ENCODE peak calls at places on chromosome 11, in nine cellular contexts. V is gastrocnemius medialis, K is breast epithelium, D is ovary, P is tibial nerve, A is IMR-90, C is K562, I is transverse colon, N is adrenal gland. O is an unnamed sample.
A peak's percentile ranks its signal among the peaks of the same experiment; 100 is the strongest.

GRCh38 chr11:18669211-18669593 is 29.4 kb upstream of the TMEM86A start:
- DNase-seq in C (peak; percentile 22), K (no peak), V (no peak), P (no peak), N (no peak), D (no peak), A (no peak), I (no peak), O (no peak)

GRCh38 chr11:63553759-63554158 is 9.4 kb downstream of the PLAAT2 start:
- DNase-seq in P (no peak), C (no peak), K (no peak), A (no peak), N (no peak), V (no peak), D (no peak), I (no peak), O (no peak)

GRCh38 chr11:116482716-116483115 is 290.1 kb downstream of the BUD13 start:
- DNase-seq in V (no peak), C (no peak), A (no peak), N (no peak), K (no peak), D (no peak), I (no peak), P (no peak), O (no peak)

GRCh38 chr11:86314636-86315035 is 12.6 kb downstream of the HIKESHI start:
- DNase-seq in K (no peak), C (no peak), V (no peak), P (no peak), D (no peak), A (no peak), I (no peak), N (no peak), O (no peak)

GRCh38 chr11:110434952-110435779 is 5.4 kb downstream of the FDX1 start:
- DNase-seq in N (no peak), D (no peak), V (no peak), P (no peak), A (no peak), C (peak; percentile 45), K (no peak), I (peak; percentile 20), O (no peak)

GRCh38 chr11:76313913-76314740 is 66.8 kb downstream of the THAP12 start:
- DNase-seq in D (no peak), P (no peak), C (no peak), V (no peak), N (no peak), K (no peak), I (no peak), A (no peak), O (no peak)

GRCh38 chr11:23585700-23586099 is 725.4 kb upstream of the CCDC179 start:
- DNase-seq in V (no peak), K (no peak), I (no peak), A (no peak), D (no peak), P (no peak), C (no peak), N (no peak), O (no peak)

GRCh38 chr11:22449441-22449840 is 111.3 kb downstream of the SLC17A6 start:
- DNase-seq in C (no peak), D (no peak), P (no peak), K (no peak), V (no peak), I (no peak), N (no peak), A (peak; percentile 51), O (no peak)

DNA sequence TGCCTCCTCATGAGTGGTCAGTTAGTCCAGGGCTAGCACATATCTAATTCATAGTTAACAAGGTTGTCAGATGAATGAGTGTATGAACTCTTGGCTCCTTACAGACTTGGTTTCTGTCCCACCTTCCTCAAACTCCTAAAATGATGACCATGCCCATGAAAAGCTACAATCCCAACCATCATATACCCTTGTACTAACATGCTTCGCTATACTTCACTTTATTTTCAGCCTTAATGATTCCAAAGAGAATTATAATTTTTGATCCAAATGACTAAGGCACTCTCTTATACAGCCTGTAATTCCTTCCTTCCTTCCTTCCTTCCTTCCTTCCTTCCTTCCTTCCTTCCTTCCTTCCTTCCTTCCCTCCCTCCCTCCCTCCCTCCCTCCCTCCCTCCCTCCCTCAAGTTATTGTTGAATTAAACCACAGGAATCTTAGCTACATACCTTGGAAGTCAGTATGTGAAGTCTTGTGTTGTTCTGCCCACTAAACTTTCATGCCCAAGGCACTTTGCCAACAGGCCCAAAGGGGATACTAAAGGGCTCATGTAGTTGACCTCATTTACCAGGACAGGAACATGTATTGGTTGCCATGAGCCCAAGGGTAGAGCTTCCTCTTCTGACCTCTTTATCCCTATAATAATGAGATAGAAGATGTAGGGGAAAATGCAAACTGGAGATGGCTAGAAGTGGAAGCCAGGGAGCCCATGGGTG is 37.4 kb downstream of the CALCA start:
- DNase-seq in K (no peak), V (no peak), D (no peak), N (no peak), A (no peak), C (no peak), P (no peak), I (no peak), O (no peak)
- TF ChIP-seq POLR2A in K (no peak), V (no peak), D (no peak), N (no peak), A (no peak), C (no peak), P (no peak), I (no peak), O (no peak)

GRCh38 chr11:77530879-77531278 is 57.0 kb upstream of the PAK1 start:
- DNase-seq in P (no peak), N (no peak), I (no peak), V (no peak), D (no peak), K (no peak), A (no peak), C (no peak), O (no peak)
- TF ChIP-seq CTCF in P (no peak), N (no peak), I (no peak), V (no peak), D (no peak), K (no peak), A (no peak), C (no peak), O (no peak)

DNA sequence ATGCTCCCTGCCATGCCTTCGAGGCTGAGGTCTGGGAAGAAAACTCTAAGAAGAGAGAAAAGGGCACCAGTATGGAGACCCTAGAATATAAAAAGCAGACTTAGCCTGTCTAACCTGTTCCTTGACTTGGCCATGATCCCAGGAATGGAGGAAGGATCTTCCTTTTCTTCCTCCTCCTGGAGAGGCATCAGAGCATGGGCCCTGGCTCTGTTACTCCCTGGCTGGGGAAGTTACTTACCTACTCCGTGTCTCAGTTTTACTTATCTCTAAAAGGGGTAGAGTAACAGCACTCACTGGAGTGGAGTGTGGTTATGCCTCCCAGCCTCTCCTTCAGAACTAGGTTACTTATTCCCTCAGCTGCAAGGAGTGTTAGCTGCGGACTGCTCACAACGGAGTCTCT is 55.2 kb upstream of the PHF21A start:
- DNase-seq in I (peak; percentile 33), K (no peak), A (no peak), C (no peak), D (no peak), P (no peak), N (no peak), V (no peak), O (no peak)
- TF ChIP-seq POLR2A in I (no peak), K (no peak), A (no peak), C (no peak), D (no peak), P (no peak), N (no peak), V (no peak), O (no peak)

GRCh38 chr11:121661796-121662508 is 209.2 kb upstream of the SORL1-AS1 start:
- DNase-seq in P (no peak), A (peak; percentile 93), K (no peak), D (no peak), I (no peak), N (no peak), V (no peak), C (no peak), O (no peak)
- TF ChIP-seq CTCF in P (no peak), A (peak; percentile 33), K (no peak), D (no peak), I (no peak), N (no peak), V (no peak), C (no peak), O (no peak)